ENCODE peak calls at places on chromosome 20, in nine cellular contexts. Q is fibroblast of the aortic adventitia; B is EL; R is non-pigmented ciliary epithelial cell; N is AG09319; I is stimulated activated naive CD8-positive, alpha-beta T cell treated with anti-CD3 and anti-CD28 coated beads, Interleukin-15, Interleukin-2, amounts not matched to agents 100 U/mL and 50 U/mL, for 24 hours; X is central memory CD4-positive, alpha-beta T cell; M is dermis microvascular lymphatic vessel endothelial cell; P is uterus. S is an unnamed sample.

GRCh38 chr20:9912858-9913434 is 74.1 kb upstream of the PAK5 start:
- DNase-seq in N (peak; percentile 4), P (peak; percentile 15), Q (peak; percentile 53), B (peak; percentile 44), I (peak; percentile 44), R (no peak), M (peak; percentile 24), X (no peak), S (peak; percentile 81)

GRCh38 chr20:63740501-63741353 is 1.2 kb downstream of the SLC2A4RG start:
- DNase-seq in R (peak; percentile 31), P (peak; percentile 96), M (peak; percentile 68), X (peak; percentile 44), B (peak; percentile 92), I (peak; percentile 39), Q (peak; percentile 94), N (peak; percentile 85), S (peak; percentile 90)

GRCh38 chr20:31505903-31506302 is 8.3 kb upstream of the HM13 start:
- DNase-seq in Q (no peak), P (no peak), I (no peak), X (no peak), M (no peak), N (no peak), B (no peak), R (no peak), S (no peak)

GRCh38 chr20:33392016-33392415 is 9.3 kb downstream of the CDK5RAP1 start:
- DNase-seq in I (no peak), M (no peak), B (peak; percentile 53), X (no peak), R (peak; percentile 55), N (peak; percentile 75), Q (peak; percentile 87), P (no peak), S (no peak)

GRCh38 chr20:1150218-1150617 is 31.8 kb downstream of the PSMF1 start:
- DNase-seq in I (no peak), M (no peak), B (no peak), X (no peak), N (no peak), P (no peak), R (peak; percentile 8), Q (peak; percentile 24), S (no peak)

GRCh38 chr20:21693322-21693721 is 12.1 kb upstream of the PAX1 start:
- DNase-seq in I (no peak), R (no peak), B (no peak), M (no peak), Q (no peak), P (no peak), N (no peak), X (no peak), S (peak; percentile 83)

GRCh38 chr20:21436186-21436585 is 38.9 kb upstream of the NKX2-4 start:
- DNase-seq in R (peak; percentile 84), P (no peak), M (peak; percentile 63), B (peak; percentile 92), X (no peak), I (no peak), Q (peak; percentile 65), N (peak; percentile 19), S (no peak)

GRCh38 chr20:16459019-16459700 is 114.1 kb downstream of the KIF16B start:
- DNase-seq in R (peak; percentile 62), N (peak; percentile 47), Q (peak; percentile 88), I (no peak), P (peak; percentile 25), X (no peak), M (no peak), B (peak; percentile 84), S (no peak)

GRCh38 chr20:61303675-61304074 is 51.6 kb downstream of the CDH4 start:
- DNase-seq in I (no peak), R (no peak), X (no peak), Q (no peak), B (no peak), M (no peak), N (no peak), P (no peak), S (no peak)

GRCh38 chr20:40663991-40664880 is 24.8 kb downstream of the MAFB start:
- DNase-seq in N (no peak), X (no peak), B (no peak), P (no peak), R (no peak), I (no peak), Q (no peak), M (no peak), S (peak; percentile 79)

GRCh38 chr20:10060223-10060622 is 25.4 kb downstream of the ANKEF1 start:
- DNase-seq in Q (no peak), R (no peak), B (no peak), I (no peak), X (no peak), N (no peak), P (no peak), M (no peak), S (no peak)

GRCh38 chr20:46959081-46959692 is 64.5 kb downstream of the EYA2 start:
- DNase-seq in M (no peak), Q (peak; percentile 89), P (no peak), R (peak; percentile 83), X (no peak), B (peak; percentile 95), I (no peak), N (peak; percentile 29), S (no peak)

GRCh38 chr20:44731657-44732056 is 14.0 kb upstream of the KCNK15 start:
- DNase-seq in I (no peak), P (no peak), X (no peak), N (no peak), Q (no peak), R (no peak), B (no peak), M (no peak), S (no peak)

GRCh38 chr20:37234254-37234581 is 27.4 kb downstream of the GHRH start:
- DNase-seq in R (no peak), I (no peak), Q (no peak), N (no peak), P (no peak), M (no peak), B (no peak), X (no peak), S (no peak)

GRCh38 chr20:14800743-14801425 is 463.5 kb upstream of the FLRT3 start:
- DNase-seq in X (no peak), N (no peak), Q (no peak), B (no peak), I (no peak), P (no peak), M (no peak), R (no peak), S (no peak)

GRCh38 chr20:41654884-41655283 is 36.7 kb upstream of the CHD6 start:
- DNase-seq in X (no peak), M (no peak), B (peak; percentile 13), R (no peak), Q (peak; percentile 23), I (no peak), P (no peak), N (no peak), S (peak; percentile 90)

GRCh38 chr20:63740070-63740500 is 509 bp downstream of the SLC2A4RG start:
- DNase-seq in X (peak; percentile 53), I (peak; percentile 46), N (no peak), M (no peak), B (peak; percentile 49), P (peak; percentile 43), Q (peak; percentile 22), R (no peak), S (no peak)

GRCh38 chr20:46767127-46767761 is 57.8 kb downstream of the SLC2A10 start:
- DNase-seq in M (peak; percentile 11), Q (peak; percentile 47), N (no peak), X (no peak), I (peak; percentile 29), P (no peak), R (no peak), B (peak; percentile 38), S (peak; percentile 84)

GRCh38 chr20:53438368-53438767 is 155.3 kb downstream of the ZNF217 start:
- DNase-seq in Q (no peak), R (no peak), B (no peak), N (no peak), X (no peak), M (no peak), I (no peak), P (no peak), S (no peak)

GRCh38 chr20:59204201-59204894 is 40.7 kb downstream of the ZNF831 start:
- DNase-seq in X (no peak), M (no peak), P (no peak), Q (no peak), N (no peak), B (no peak), R (no peak), I (no peak), S (peak; percentile 59)

GRCh38 chr20:54068966-54069365 is 1.4 kb downstream of the BCAS1 start:
- DNase-seq in B (no peak), P (no peak), X (no peak), Q (no peak), M (no peak), I (no peak), N (no peak), R (no peak), S (no peak)

GRCh38 chr20:47706345-47706744 is 78.9 kb downstream of the SULF2 start:
- DNase-seq in Q (no peak), P (no peak), X (no peak), I (no peak), N (no peak), M (no peak), B (no peak), R (no peak), S (no peak)

GRCh38 chr20:32564921-32565734 is 20.0 kb downstream of the NOL4L start:
- DNase-seq in R (no peak), B (no peak), I (no peak), P (no peak), X (no peak), N (no peak), M (peak; percentile 42), Q (no peak), S (no peak)

GRCh38 chr20:43975096-43975768 is 60.6 kb downstream of the TOX2 start:
- DNase-seq in I (no peak), B (peak; percentile 87), R (peak; percentile 69), Q (peak; percentile 96), M (no peak), P (no peak), X (no peak), N (peak; percentile 65), S (no peak)

GRCh38 chr20:34271961-34272360 is 30.7 kb downstream of the ASIP start:
- DNase-seq in I (no peak), R (peak; percentile 15), N (peak; percentile 42), P (no peak), B (peak; percentile 85), Q (peak; percentile 98), M (no peak), X (no peak), S (no peak)

GRCh38 chr20:61849822-61850221 is 215.9 kb downstream of the TAF4 start:
- DNase-seq in R (no peak), B (no peak), Q (no peak), N (no peak), M (no peak), X (no peak), I (no peak), P (no peak), S (no peak)

GRCh38 chr20:42945194-42945593 is 244.5 kb downstream of the PTPRT start:
- DNase-seq in I (no peak), P (no peak), Q (no peak), B (no peak), M (no peak), X (no peak), R (no peak), N (no peak), S (no peak)

GRCh38 chr20:41001497-41001896 is 27.1 kb upstream of the TOP1 start:
- DNase-seq in I (no peak), M (no peak), P (no peak), Q (no peak), X (no peak), N (no peak), R (no peak), B (no peak), S (no peak)

GRCh38 chr20:52493177-52493711 is 301.7 kb upstream of the ZFP64 start:
- DNase-seq in B (peak; percentile 26), R (no peak), P (no peak), Q (peak; percentile 7), I (peak; percentile 8), M (peak; percentile 69), X (no peak), N (no peak), S (no peak)

GRCh38 chr20:52305843-52306242 is 114.3 kb upstream of the ZFP64 start:
- DNase-seq in B (no peak), R (no peak), N (no peak), M (no peak), X (peak; percentile 28), Q (no peak), P (no peak), I (no peak), S (no peak)

GRCh38 chr20:61605283-61605682 is 353.2 kb downstream of the CDH4 start:
- DNase-seq in B (no peak), P (no peak), X (no peak), N (no peak), M (no peak), R (no peak), Q (no peak), I (no peak), S (no peak)